ENCODE peak calls at places on chromosomes 11 and 22, in nine cellular contexts. E is body of pancreas; D is left ventricle myocardium inferior; F is vagina; K is breast epithelium; H is CD8-positive, alpha-beta T cell; X is left lung; G is stomach; C is lower lobe of right lung. N is an unnamed sample.

GRCh38 chr11:104956528-104956927 is 11.8 kb downstream of the CASP4 start:
- DNase-seq in E (peak; percentile 22), D (no peak), F (no peak), K (no peak), H (no peak), X (no peak), G (no peak), C (no peak), N (no peak)

GRCh38 chr11:27209562-27210005 is 153.4 kb downstream of the CCDC34 start:
- DNase-seq in E (peak; percentile 27), D (peak; percentile 48), F (no peak), K (no peak), H (no peak), X (no peak), G (no peak), C (no peak), N (peak; percentile 31)

GRCh38 chr22:22182218-22182989 is 62.2 kb upstream of the VPREB1 start:
- DNase-seq in E (no peak), D (no peak), F (peak; percentile 62), K (no peak), H (no peak), X (no peak), G (no peak), C (no peak), N (no peak)

GRCh38 chr11:131600591-131600990 is 230.2 kb downstream of the NTM start:
- DNase-seq in E (no peak), D (no peak), F (no peak), K (no peak), H (no peak), X (no peak), G (no peak), C (no peak), N (no peak)

GRCh38 chr11:7967826-7968225 is 2.6 kb upstream of the NLRP10 start:
- DNase-seq in E (no peak), D (no peak), F (no peak), K (no peak), H (no peak), X (no peak), G (no peak), C (no peak), N (no peak)

GRCh38 chr22:48496226-48496845 is 1331.3 kb downstream of the BRD1 start:
- DNase-seq in E (no peak), D (peak; percentile 5), F (no peak), K (no peak), H (no peak), X (peak; percentile 51), G (no peak), C (peak; percentile 22), N (no peak)

GRCh38 chr22:47411006-47411405 is 648.6 kb downstream of the TBC1D22A start:
- DNase-seq in E (no peak), D (no peak), F (no peak), K (no peak), H (no peak), X (peak; percentile 23), G (no peak), C (no peak), N (no peak)

GRCh38 chr11:125132586-125132985 is 21.2 kb upstream of the TMEM218 start:
- DNase-seq in E (no peak), D (no peak), F (no peak), K (no peak), H (no peak), X (no peak), G (no peak), C (no peak), N (no peak)

GRCh38 chr11:116330439-116331185 is 442.2 kb downstream of the BUD13 start:
- DNase-seq in E (no peak), D (peak; percentile 20), F (peak; percentile 69), K (no peak), H (no peak), X (peak; percentile 72), G (no peak), C (no peak), N (no peak)

DNA sequence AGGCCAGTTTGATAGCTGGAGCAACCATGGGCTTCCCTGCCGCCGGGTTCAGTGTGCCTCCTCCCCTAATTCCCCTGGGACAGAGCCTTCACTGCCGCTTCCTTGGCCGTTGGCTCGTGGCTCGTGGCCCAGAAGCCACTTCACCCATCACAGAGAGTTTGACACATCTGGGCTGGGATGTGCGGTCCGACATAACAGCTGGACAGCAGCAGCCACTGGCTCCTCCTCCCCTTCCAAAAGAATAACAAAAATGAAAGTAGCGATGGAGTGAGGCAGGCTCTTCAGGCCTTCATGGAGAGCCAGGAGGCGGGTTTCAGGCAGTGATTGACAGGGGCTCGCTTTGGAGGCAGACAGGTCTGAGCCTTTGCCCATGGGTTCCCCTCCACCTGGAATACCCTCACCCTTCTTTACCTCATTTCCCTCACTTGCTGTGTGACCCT is 8.2 kb downstream of the CREB3L1 start:
- DNase-seq in E (no peak), D (peak; percentile 66), F (no peak), K (no peak), H (no peak), X (no peak), G (no peak), C (no peak), N (no peak)
- H3K4me1 ChIP-seq in E (peaks cover 46% of the 10 kb centered on the region), D (peaks cover 53% of the 10 kb centered on the region), F (peaks cover 46% of the 10 kb centered on the region), K (no peaks in the 10 kb centered on the region), H (peaks cover 8% of the 10 kb centered on the region), X (peaks cover 18% of the 10 kb centered on the region), G (peaks cover 31% of the 10 kb centered on the region), C (peaks cover 37% of the 10 kb centered on the region), N (no peaks in the 10 kb centered on the region)

DNA sequence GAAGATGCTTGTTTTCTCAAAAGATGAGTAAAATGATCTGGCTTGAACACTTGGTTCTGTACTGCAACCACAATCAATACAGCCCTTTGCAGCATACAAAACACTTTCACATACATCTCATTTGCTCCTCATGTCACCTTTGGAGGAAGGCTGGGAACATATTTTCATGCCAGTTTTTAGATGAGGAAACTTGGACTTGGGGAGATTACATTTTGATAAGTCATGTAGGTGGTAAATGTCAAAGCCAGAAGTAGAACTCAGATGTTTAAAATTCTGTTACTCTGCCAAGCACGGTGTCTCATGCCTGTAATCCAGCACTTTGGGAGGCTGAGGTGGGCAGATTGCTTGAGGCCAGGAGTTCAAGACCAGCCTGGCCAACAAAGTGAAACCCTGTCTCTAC is 121.8 kb downstream of the MICAL2 start:
- DNase-seq in E (no peak), D (no peak), F (no peak), K (no peak), H (no peak), X (no peak), G (no peak), C (no peak), N (no peak)
- H3K27ac ChIP-seq in E (no peak overlapping the region), D (no peak overlapping the region), F (no peak overlapping the region), K (peak overlapping the region; percentile 25), H (no peak overlapping the region), X (no peak overlapping the region), G (no peak overlapping the region), C (no peak overlapping the region), N (peak overlapping the region; percentile 95)

DNA sequence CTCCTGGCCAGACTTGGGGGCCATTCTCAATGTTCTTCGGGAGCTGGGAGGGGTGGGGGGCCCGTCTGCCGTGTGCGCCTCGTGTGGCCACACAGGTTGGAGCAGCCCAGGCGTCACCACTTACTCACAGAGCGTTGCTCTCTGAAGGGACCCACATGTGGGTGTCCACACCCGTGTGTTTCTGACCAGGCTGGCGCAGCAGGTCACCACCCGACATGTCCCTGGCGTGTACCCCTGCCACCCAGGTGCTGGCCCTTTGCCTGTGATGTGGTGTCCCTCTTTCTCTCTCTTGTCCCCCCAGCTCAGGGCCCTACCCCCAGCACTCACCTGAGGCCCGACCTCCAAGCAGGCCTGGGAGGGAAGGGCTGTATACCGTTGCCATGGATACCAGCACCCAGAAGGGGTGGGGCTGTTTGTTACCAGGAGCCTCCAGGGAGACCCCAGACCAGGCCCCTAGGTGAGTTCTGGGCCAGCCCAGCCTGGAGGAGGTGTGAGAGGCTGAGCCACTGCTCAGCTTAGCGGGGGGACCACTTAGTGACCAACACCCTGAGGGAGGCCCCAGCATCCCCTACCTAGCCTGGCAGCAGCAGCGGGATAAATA is 1.4 kb downstream of the LMNTD2 start:
- DNase-seq in E (no peak), D (no peak), F (no peak), K (no peak), H (no peak), X (no peak), G (no peak), C (no peak), N (no peak)
- TF ChIP-seq CTCF in E (no peak), D (no peak), F (no peak), K (no peak), H (no peak), X (no peak), G (no peak), C (no peak), N (no peak)

GRCh38 chr11:16555956-16556355 is 182.5 kb upstream of the C11orf58 start:
- DNase-seq in E (no peak), D (no peak), F (no peak), K (no peak), H (no peak), X (no peak), G (no peak), C (no peak), N (no peak)
- H3K4me1 ChIP-seq in E (no peaks in the 10 kb centered on the region), D (peaks cover 37% of the 10 kb centered on the region), F (no peaks in the 10 kb centered on the region), K (no peaks in the 10 kb centered on the region), H (no peaks in the 10 kb centered on the region), X (no peaks in the 10 kb centered on the region), G (no peaks in the 10 kb centered on the region), C (no peaks in the 10 kb centered on the region), N (no peaks in the 10 kb centered on the region)

DNA sequence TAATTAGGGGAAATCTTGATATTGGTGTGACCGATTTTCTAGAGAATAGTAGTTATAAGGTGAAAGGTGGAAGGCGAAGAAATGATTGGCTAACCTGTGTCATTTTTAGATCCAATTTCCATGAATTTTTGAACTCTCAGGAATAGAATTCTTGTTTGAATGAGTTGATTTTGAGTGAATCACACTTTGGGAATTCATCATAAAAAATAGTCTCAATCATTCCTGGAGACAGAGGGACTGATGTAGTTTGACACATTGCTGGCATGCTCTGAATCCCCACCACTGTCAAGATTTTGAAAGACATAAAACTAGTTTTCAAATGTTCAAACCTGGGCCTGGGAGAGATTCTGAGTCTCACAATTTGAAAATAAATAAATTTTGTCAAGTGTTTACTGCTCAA is 861.4 kb upstream of the RAG2 start:
- DNase-seq in E (no peak), D (no peak), F (no peak), K (no peak), H (no peak), X (no peak), G (no peak), C (no peak), N (no peak)
- H3K27ac ChIP-seq in E (no peak overlapping the region), D (no peak overlapping the region), F (no peak overlapping the region), K (no peak overlapping the region), H (no peak overlapping the region), X (no peak overlapping the region), G (no peak overlapping the region), C (no peak overlapping the region), N (no peak overlapping the region)

GRCh38 chr11:123745764-123746451 is 4.4 kb upstream of the ZNF202 start:
- DNase-seq in E (no peak), D (no peak), F (no peak), K (no peak), H (no peak), X (no peak), G (no peak), C (no peak), N (no peak)
- TF ChIP-seq CTCF in E (no peak), D (no peak), F (no peak), K (no peak), H (no peak), X (no peak), G (no peak), C (no peak), N (no peak)

N was measured in thoracic aorta.